ENCODE peak calls at places on chromosomes 16 and 17, in six cellular contexts. J is WTC11, W is GM23338, R is H1, B is GM12878, S is K562. Y is an unnamed sample.

GRCh38 chr17:65389956-65390355 is 171.5 kb downstream of the AXIN2 start:
- DNase-seq in B (no peak), S (no peak), J (no peak), R (no peak), W (no peak), Y (no peak)

GRCh38 chr17:40190197-40191021 is 13.1 kb downstream of the RAPGEFL1 start:
- DNase-seq in S (peak; percentile 49), J (peak; percentile 73), B (no peak), W (peak; percentile 84), R (peak; percentile 78), Y (peak; percentile 59)

GRCh38 chr16:22232277-22233049 is 26.4 kb downstream of the EEF2K start:
- DNase-seq in J (no peak), W (no peak), R (no peak), S (no peak), B (no peak), Y (peak; percentile 93)

GRCh38 chr17:3826191-3826590 is 19.9 kb downstream of the NCBP3 start:
- DNase-seq in J (no peak), W (no peak), S (no peak), B (no peak), R (no peak), Y (no peak)

GRCh38 chr17:79033741-79034501 is 10.0 kb downstream of the C1QTNF1 start:
- DNase-seq in R (no peak), W (no peak), J (no peak), S (no peak), B (no peak), Y (no peak)

GRCh38 chr17:80891096-80892018 is 100.3 kb upstream of the CHMP6 start:
- DNase-seq in B (peak; percentile 56), J (no peak), S (peak; percentile 60), R (no peak), W (no peak), Y (no peak)

GRCh38 chr16:30356401-30357084 is 1.4 kb upstream of the CD2BP2 start:
- DNase-seq in R (no peak), W (no peak), J (no peak), S (no peak), B (no peak), Y (no peak)

GRCh38 chr16:28010671-28011070 is 52.8 kb downstream of the GSG1L start:
- DNase-seq in J (no peak), S (no peak), W (no peak), B (no peak), R (no peak), Y (no peak)

GRCh38 chr17:5555254-5555653 is 29.1 kb downstream of the NLRP1 start:
- DNase-seq in S (no peak), J (no peak), B (no peak), W (no peak), R (no peak), Y (no peak)

GRCh38 chr17:40076595-40076994 is 13.8 kb downstream of the THRA start:
- DNase-seq in J (no peak), S (no peak), R (no peak), W (no peak), B (no peak), Y (no peak)

GRCh38 chr16:87602821-87603683 is 744 bp downstream of the JPH3 start:
- DNase-seq in R (peak; percentile 75), J (peak; percentile 55), W (peak; percentile 70), B (no peak), S (no peak), Y (no peak)

GRCh38 chr17:43399839-43400328 is 1.1 kb downstream of the ARL4D start:
- DNase-seq in S (no peak), J (no peak), W (no peak), R (no peak), B (no peak), Y (no peak)

GRCh38 chr17:48909796-48910195 is 1.6 kb downstream of the UBE2Z start:
- DNase-seq in S (no peak), W (no peak), R (no peak), B (peak; percentile 30), J (no peak), Y (no peak)

GRCh38 chr16:64865037-64865696 is 256.7 kb downstream of the CDH11 start:
- DNase-seq in S (no peak), W (no peak), B (no peak), R (no peak), J (no peak), Y (no peak)

GRCh38 chr17:66043419-66043818 is 148.5 kb downstream of the CEP112 start:
- DNase-seq in J (no peak), W (no peak), R (no peak), S (no peak), B (no peak), Y (no peak)

GRCh38 chr16:79564594-79565210 is 35.8 kb downstream of the MAF start:
- DNase-seq in S (no peak), J (no peak), R (no peak), W (no peak), B (no peak), Y (peak; percentile 59)

GRCh38 chr16:6932871-6933390 is 399.7 kb upstream of the RBFOX1 start:
- DNase-seq in B (no peak), J (no peak), R (no peak), S (no peak), W (no peak), Y (no peak)

GRCh38 chr17:65243838-65244237 is 106.7 kb downstream of the RGS9 start:
- DNase-seq in R (no peak), B (no peak), J (no peak), S (no peak), W (peak; percentile 62), Y (no peak)

GRCh38 chr16:80014241-80014939 is 413.9 kb upstream of the MAF start:
- DNase-seq in J (no peak), S (no peak), B (no peak), W (no peak), R (no peak), Y (peak; percentile 22)

GRCh38 chr17:2723997-2724782 is 12.6 kb upstream of the CLUH start:
- DNase-seq in S (peak; percentile 37), B (no peak), W (peak; percentile 90), R (peak; percentile 86), J (peak; percentile 80), Y (no peak)

GRCh38 chr16:81415757-81416156 is 28.9 kb upstream of the CMIP start:
- DNase-seq in S (no peak), R (no peak), J (peak; percentile 67), W (peak; percentile 67), B (no peak), Y (no peak)

GRCh38 chr17:83136931-83137330 is 57.5 kb downstream of the METRNL start:
- DNase-seq in W (no peak), R (no peak), B (no peak), J (no peak), S (no peak), Y (no peak)

GRCh38 chr17:64698725-64699124 is 36.6 kb upstream of the SMURF2 start:
- DNase-seq in S (no peak), J (no peak), B (no peak), R (no peak), W (no peak), Y (no peak)

GRCh38 chr17:61149862-61150362 is 249.7 kb upstream of the TBX2 start:
- DNase-seq in J (no peak), S (no peak), B (no peak), W (no peak), R (no peak), Y (peak; percentile 11)

GRCh38 chr16:67869653-67870052 is 3.2 kb upstream of the EDC4 start:
- DNase-seq in S (no peak), J (no peak), R (no peak), B (no peak), W (no peak), Y (no peak)

GRCh38 chr17:77935121-77935571 is 23.4 kb upstream of the TNRC6C start:
- DNase-seq in R (no peak), S (no peak), J (no peak), B (no peak), W (peak; percentile 47), Y (peak; percentile 56)
- TF ChIP-seq CREB1 in R (no peak), S (no peak), J (no peak), B (no peak), W (no peak), Y (no peak)

GRCh38 chr16:77409311-77409710 is 25.5 kb downstream of the ADAMTS18 start:
- DNase-seq in W (no peak), J (no peak), B (no peak), S (no peak), R (no peak), Y (no peak)

GRCh38 chr16:77408607-77409006 is 26.2 kb downstream of the ADAMTS18 start:
- DNase-seq in R (no peak), J (no peak), S (no peak), W (no peak), B (peak; percentile 8), Y (no peak)

GRCh38 chr16:77404823-77405222 is 30.0 kb downstream of the ADAMTS18 start:
- DNase-seq in R (no peak), J (no peak), W (no peak), B (no peak), S (no peak), Y (no peak)

GRCh38 chr16:77403732-77404131 is 31.1 kb downstream of the ADAMTS18 start:
- DNase-seq in R (no peak), B (no peak), W (peak; percentile 66), J (no peak), S (no peak), Y (no peak)

DNA sequence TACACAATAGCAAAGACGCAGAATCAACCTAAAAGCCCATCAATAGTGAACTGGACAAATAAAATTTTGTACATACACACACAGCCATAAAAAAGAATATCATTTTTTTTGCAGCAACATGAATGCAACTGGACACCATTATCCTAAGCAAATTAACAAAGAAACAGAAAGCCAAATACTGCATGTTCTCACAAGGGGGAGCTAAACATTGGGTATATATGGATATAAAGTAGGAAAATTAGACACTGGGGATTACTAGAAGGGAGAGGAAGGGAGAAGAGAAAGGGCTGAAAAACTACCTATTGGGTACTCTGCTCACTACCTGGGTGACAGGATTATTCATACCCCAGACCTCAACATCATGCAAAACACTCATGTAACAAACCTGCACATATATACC is 28.2 kb downstream of the ADAMTS18 start:
- DNase-seq in R (no peak), W (peak; percentile 24), B (no peak), J (no peak), S (no peak), Y (peak; percentile 15)
- TF ChIP-seq CREB1 in R (no peak), W (no peak), B (no peak), J (no peak), S (no peak), Y (no peak)

GRCh38 chr17:74852237-74853047 is 7.2 kb downstream of the GRIN2C start:
- DNase-seq in W (peak; percentile 94), J (peak; percentile 89), S (peak; percentile 95), R (peak; percentile 86), B (no peak), Y (peak; percentile 67)
- TF ChIP-seq CREB1 in W (peak; percentile 83), J (peak; percentile 92), S (no peak), R (peak; percentile 83), B (no peak), Y (no peak)

DNA sequence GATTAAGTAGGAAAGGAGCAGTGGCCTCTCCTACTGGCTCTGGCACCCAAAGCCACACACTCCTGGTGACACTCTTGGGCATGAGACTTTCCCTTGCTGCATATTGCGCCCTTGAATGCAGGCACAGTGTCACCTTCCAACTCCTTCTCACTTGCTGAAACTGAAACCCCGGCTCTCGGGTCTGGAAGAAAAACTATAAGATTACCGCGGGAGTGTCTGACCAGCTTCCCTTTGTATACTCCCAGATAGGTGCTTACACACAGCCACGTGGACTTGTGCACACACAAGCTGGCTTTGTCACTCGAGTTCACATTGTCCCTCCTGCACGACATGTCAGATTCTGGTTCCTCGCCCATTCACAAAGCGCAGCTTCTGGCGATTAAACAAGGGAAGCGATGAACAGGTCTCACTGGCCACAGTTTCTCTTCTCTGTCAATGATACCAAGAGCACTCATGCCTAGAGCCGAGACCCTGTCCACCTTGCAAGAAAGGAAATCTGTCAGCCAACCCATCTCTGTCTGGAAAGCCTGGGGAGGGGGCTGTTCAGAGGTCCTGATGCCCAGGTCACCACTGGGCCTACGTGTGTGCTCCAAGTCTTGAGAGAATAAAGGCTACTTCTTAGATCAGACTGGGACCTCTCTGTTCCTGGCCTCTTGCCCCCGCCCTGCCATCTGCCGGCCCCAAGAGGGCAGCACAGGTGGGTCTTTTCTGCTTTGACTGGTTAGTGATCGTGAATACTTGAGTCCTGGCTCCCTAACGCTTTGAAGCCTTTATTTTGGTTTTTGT is 104.5 kb downstream of the MRM1 start:
- DNase-seq in J (peak; percentile 70), R (no peak), B (no peak), S (peak; percentile 53), W (peak; percentile 85), Y (peak; percentile 18)
- TF ChIP-seq CREB1 in J (no peak), R (no peak), B (no peak), S (no peak), W (no peak), Y (no peak)

Y was measured in HepG2.